ENCODE peak calls at places on chromosomes 12 and 14, in ten cellular contexts. X is GM12865; Y is A549; Q is psoas muscle; F is GM06990; Z is WERI-Rb-1; E is effector memory CD4-positive, alpha-beta T cell; C is astrocyte of the spinal cord; P is NB4; W is IMR-90. V is an unnamed sample.

GRCh38 chr12:70227911-70228310 is 15.3 kb upstream of the CNOT2 start:
- DNase-seq in W (no peak), X (no peak), P (no peak), F (no peak), Y (no peak), E (no peak), C (no peak), Q (no peak), Z (no peak), V (no peak)

GRCh38 chr14:26200675-26201074 is 397.2 kb downstream of the NOVA1 start:
- DNase-seq in F (no peak), Y (no peak), Q (no peak), C (peak; percentile 15), X (no peak), Z (no peak), W (peak; percentile 17), E (no peak), P (no peak), V (no peak)

GRCh38 chr12:26239508-26240328 is 44.3 kb downstream of the SSPN start:
- DNase-seq in F (no peak), E (no peak), P (peak; percentile 94), Y (no peak), X (no peak), C (peak; percentile 99), Z (no peak), W (peak; percentile 79), Q (peak; percentile 88), V (no peak)

GRCh38 chr12:22529281-22530060 is 14.9 kb downstream of the C2CD5 start:
- DNase-seq in C (peak; percentile 39), W (peak; percentile 63), Y (peak; percentile 19), P (peak; percentile 65), Z (no peak), Q (no peak), E (no peak), X (peak; percentile 29), F (no peak), V (no peak)

GRCh38 chr12:107404981-107405380 is 280.6 kb upstream of the PWP1 start:
- DNase-seq in F (no peak), P (peak; percentile 70), Y (peak; percentile 40), Z (peak; percentile 67), Q (no peak), C (no peak), W (peak; percentile 36), E (no peak), X (peak; percentile 60), V (no peak)

GRCh38 chr12:51669996-51670395 is 79.0 kb downstream of the SCN8A start:
- DNase-seq in C (no peak), Q (no peak), X (no peak), Z (no peak), E (no peak), Y (no peak), P (no peak), F (no peak), W (no peak), V (no peak)

GRCh38 chr12:121799175-121799841 is 4.5 kb upstream of the SETD1B start:
- DNase-seq in P (peak; percentile 81), Y (peak; percentile 76), F (no peak), E (no peak), Q (peak; percentile 92), W (peak; percentile 85), X (peak; percentile 84), C (peak; percentile 81), Z (peak; percentile 93), V (no peak)

GRCh38 chr12:57109207-57110160 is 1.7 kb downstream of the STAT6 start:
- DNase-seq in W (no peak), Z (no peak), X (no peak), C (no peak), Q (no peak), E (no peak), F (no peak), P (no peak), Y (no peak), V (no peak)

GRCh38 chr12:94172973-94173372 is 24.6 kb downstream of the PLXNC1 start:
- DNase-seq in Z (no peak), P (peak; percentile 87), E (no peak), F (no peak), W (peak; percentile 99), Y (no peak), Q (no peak), C (peak; percentile 92), X (no peak), V (no peak)

GRCh38 chr12:124390442-124391116 is 95.7 kb downstream of the RFLNA start:
- DNase-seq in P (peak; percentile 90), W (peak; percentile 82), X (peak; percentile 55), Z (no peak), Q (peak; percentile 84), C (peak; percentile 73), E (no peak), F (peak; percentile 76), Y (peak; percentile 77), V (no peak)

GRCh38 chr14:73242274-73242960 is 5.1 kb downstream of the PAPLN start:
- DNase-seq in C (no peak), W (no peak), E (no peak), Q (peak; percentile 51), Y (no peak), X (peak; percentile 80), P (peak; percentile 43), Z (no peak), F (no peak), V (no peak)

DNA sequence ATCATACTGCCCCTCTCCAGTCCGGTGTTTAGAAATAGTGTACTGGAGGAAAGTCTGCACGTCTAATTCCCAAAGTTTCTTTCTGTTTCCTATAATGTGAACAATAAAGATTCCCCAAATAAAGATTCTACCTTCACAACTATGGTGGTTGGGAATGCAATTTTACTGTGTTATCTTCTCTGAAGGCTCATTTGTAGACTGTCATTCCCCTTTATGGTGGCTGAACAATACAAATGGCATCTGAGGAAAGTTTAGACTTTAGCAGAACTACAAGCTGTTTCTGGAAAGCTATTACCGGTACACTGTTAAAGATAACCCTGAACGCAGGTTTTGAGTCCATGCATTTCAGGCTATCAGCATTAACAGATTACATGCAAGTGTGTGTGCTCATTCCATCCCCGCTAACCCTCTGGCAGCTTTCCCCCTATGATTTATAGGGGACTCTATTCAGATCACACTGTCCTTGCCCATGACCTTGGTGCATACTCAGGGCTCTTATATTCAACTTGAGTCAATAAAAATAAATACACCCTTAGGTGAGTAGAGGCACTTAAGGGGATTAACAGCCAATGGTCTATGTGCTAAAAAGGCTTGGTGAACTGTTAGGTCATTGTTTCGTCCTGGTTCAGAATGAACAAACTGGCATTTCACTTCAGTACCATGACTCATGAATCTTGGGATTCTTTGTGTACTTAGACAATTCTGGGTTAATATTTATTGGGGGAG is 60.7 kb upstream of the PYGL start:
- DNase-seq in C (peak; percentile 43), P (peak; percentile 45), E (no peak), W (peak; percentile 51), X (no peak), Q (no peak), F (no peak), Y (peak; percentile 63), Z (peak; percentile 42), V (no peak)
- H3K4me3 ChIP-seq in C (no peak overlapping the region), P (no peak overlapping the region), E (no peak overlapping the region), W (no peak overlapping the region), X (no peak overlapping the region), Q (peak overlapping the region; percentile 15), F (no peak overlapping the region), Y (peak overlapping the region; percentile 27), Z (no peak overlapping the region), V (no peak overlapping the region)

GRCh38 chr14:93115920-93116675 is at the start of gene ITPK1:
- DNase-seq in X (peak; percentile 80), W (peak; percentile 41), C (peak; percentile 46), F (peak; percentile 83), P (peak; percentile 77), Y (peak; percentile 66), Z (peak; percentile 72), Q (peak; percentile 75), E (peak; percentile 25), V (no peak)

GRCh38 chr14:93114713-93115068 is 1.0 kb downstream of the ITPK1 start:
- DNase-seq in Y (no peak), Q (peak; percentile 53), X (no peak), W (no peak), Z (no peak), C (no peak), F (no peak), P (no peak), E (no peak), V (no peak)

GRCh38 chr14:93114068-93114710 is 1.5 kb downstream of the ITPK1 start:
- DNase-seq in X (peak; percentile 16), W (no peak), C (no peak), E (no peak), P (peak; percentile 26), Z (no peak), Y (no peak), Q (no peak), F (no peak), V (no peak)

GRCh38 chr14:93115069-93115919 is 431 bp downstream of the ITPK1 start:
- DNase-seq in C (peak; percentile 78), P (peak; percentile 91), F (peak; percentile 93), Q (peak; percentile 93), E (peak; percentile 75), W (peak; percentile 78), X (peak; percentile 94), Z (peak; percentile 89), Y (peak; percentile 70), V (no peak)

DNA sequence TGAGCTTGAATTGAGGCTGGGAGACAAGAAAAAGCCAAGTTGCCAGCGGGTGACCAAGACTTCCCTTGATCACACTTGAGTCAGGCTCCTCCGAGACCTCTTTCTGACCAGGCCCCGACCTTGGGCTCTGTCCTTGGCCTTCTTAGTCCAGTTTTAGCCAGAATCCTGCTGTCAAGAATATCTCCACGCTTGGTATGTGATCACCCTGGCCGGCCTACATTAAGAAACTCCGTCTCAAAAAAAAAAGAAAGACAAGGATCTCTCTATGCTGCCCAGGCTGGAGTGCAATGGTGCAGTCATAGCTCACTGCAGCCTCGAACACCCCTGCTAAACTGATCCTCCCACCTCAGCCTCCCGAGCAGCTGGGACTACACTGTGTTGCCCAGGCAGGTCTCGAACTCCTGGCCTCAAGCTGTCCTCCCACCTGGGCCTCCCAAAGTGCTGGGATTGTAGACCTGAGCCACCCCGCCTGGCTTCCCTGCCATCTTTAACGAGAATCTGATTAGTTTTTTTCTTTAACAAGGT is 1.0 kb upstream of the ITPK1 start:
- DNase-seq in X (no peak), P (no peak), Y (no peak), W (no peak), E (no peak), F (no peak), C (no peak), Z (no peak), Q (no peak), V (no peak)
- H3K4me3 ChIP-seq in X (peak overlapping the region; percentile 81), P (peak overlapping the region; percentile 66), Y (peak overlapping the region; percentile 76), W (peak overlapping the region; percentile 81), E (peak overlapping the region; percentile 84), F (peak overlapping the region; percentile 74), C (peak overlapping the region; percentile 63), Z (peak overlapping the region; percentile 62), Q (peak overlapping the region; percentile 93), V (no peak overlapping the region)

DNA sequence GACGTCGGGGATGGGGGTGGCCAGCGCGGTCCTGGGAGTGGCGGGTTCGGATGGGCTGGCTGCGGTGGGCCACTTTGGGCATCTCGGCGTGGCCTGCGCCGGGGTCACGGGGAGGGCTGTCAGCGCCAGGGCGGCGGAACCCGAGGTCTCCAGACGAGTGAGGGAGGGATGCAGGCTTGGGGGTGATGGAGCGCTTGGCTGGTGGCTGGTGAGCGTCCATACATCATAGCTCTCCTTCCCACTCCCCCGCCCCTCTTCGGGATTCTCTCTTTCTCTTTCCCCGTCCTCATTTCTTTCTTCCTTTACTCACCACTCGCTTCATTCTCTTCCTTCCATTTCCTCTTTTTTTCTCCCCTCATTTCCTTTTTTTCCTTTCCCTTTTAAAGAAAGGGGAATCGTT is 260.1 kb upstream of the E2F7 start:
- DNase-seq in Q (no peak), E (no peak), P (no peak), Y (no peak), F (peak; percentile 6), X (no peak), C (no peak), Z (no peak), W (no peak), V (no peak)
- H3K4me3 ChIP-seq in Q (peak overlapping the region; percentile 68), E (no peak overlapping the region), P (no peak overlapping the region), Y (peak overlapping the region; percentile 53), F (peak overlapping the region; percentile 60), X (peak overlapping the region; percentile 64), C (peak overlapping the region; percentile 68), Z (no peak overlapping the region), W (peak overlapping the region; percentile 25), V (peak overlapping the region; percentile 70)

GRCh38 chr14:62378057-62378456 is 615.8 kb downstream of the SNAPC1 start:
- DNase-seq in C (no peak), Q (no peak), W (no peak), E (no peak), X (no peak), P (no peak), Z (no peak), F (no peak), Y (no peak), V (no peak)
- H3K4me3 ChIP-seq in C (no peak overlapping the region), Q (no peak overlapping the region), W (no peak overlapping the region), E (no peak overlapping the region), X (no peak overlapping the region), P (no peak overlapping the region), Z (no peak overlapping the region), F (no peak overlapping the region), Y (no peak overlapping the region), V (no peak overlapping the region)

V was measured in iPS DF 6.9.